ENCODE peak calls at places on chromosomes 7 and 10, in nine cellular contexts. N is stimulated activated CD4-positive, alpha-beta T cell treated with anti-CD3 and anti-CD28 coated beads, Interleukin-4, amount 100 ng/mL, for 1 hour; O is choroid plexus epithelial cell; E is activated T-cell treated with anti-CD3 and anti-CD28 coated beads for 1 hour; J is NCI-H1694; H is NT2/D1; Z is cardiac fibroblast; G is AG09309; R is stimulated activated CD8-positive, alpha-beta memory T cell treated with anti-CD3 and anti-CD28 coated beads, Interleukin-2, amount 100 ng/mL, for 1 hour. X is an unnamed sample.

GRCh38 chr10:132609211-132609610 is 71.6 kb downstream of the INPP5A start:
- DNase-seq in G (no peak), O (no peak), H (no peak), N (no peak), E (no peak), R (no peak), Z (no peak), J (no peak), X (no peak)

GRCh38 chr7:106717254-106717996 is 56.5 kb upstream of the CCDC71L start:
- DNase-seq in H (no peak), Z (peak), R (no peak), E (no peak), N (no peak), J (no peak), G (no peak), O (peak), X (no peak)

GRCh38 chr10:129846991-129847391 is 117.1 kb downstream of the EBF3 start:
- DNase-seq in N (no peak), O (no peak), R (no peak), H (no peak), Z (no peak), J (no peak), G (no peak), E (no peak), X (no peak)

GRCh38 chr10:58807631-58808024 is 295.0 kb downstream of the BICC1 start:
- DNase-seq in R (no peak), N (no peak), E (no peak), G (peak), H (no peak), J (no peak), O (peak), Z (peak), X (no peak)

GRCh38 chr10:61626209-61626608 is 36.5 kb upstream of the CABCOCO1 start:
- DNase-seq in R (no peak), G (no peak), N (no peak), O (no peak), Z (no peak), H (no peak), J (no peak), E (no peak), X (no peak)

GRCh38 chr10:115624448-115624847 is 531.3 kb downstream of the ATRNL1 start:
- DNase-seq in N (no peak), H (no peak), Z (no peak), O (peak), G (no peak), R (no peak), E (no peak), J (no peak), X (no peak)

GRCh38 chr10:102593074-102593803 is 51.0 kb upstream of the TRIM8 start:
- DNase-seq in G (no peak), N (no peak), H (no peak), E (no peak), J (no peak), R (no peak), Z (no peak), O (no peak), X (no peak)

GRCh38 chr10:1560535-1561192 is 176.7 kb downstream of the ADARB2 start:
- DNase-seq in R (no peak), O (no peak), J (no peak), G (no peak), N (no peak), E (no peak), Z (no peak), H (no peak), X (no peak)

GRCh38 chr7:135405969-135406368 is 103.9 kb downstream of the CNOT4 start:
- DNase-seq in O (no peak), N (no peak), E (no peak), R (no peak), G (no peak), H (no peak), Z (no peak), J (no peak), X (no peak)

GRCh38 chr7:23468721-23469149 is 1.6 kb downstream of the IGF2BP3 start:
- DNase-seq in H (no peak), R (no peak), Z (no peak), N (peak), J (no peak), E (no peak), G (no peak), O (peak), X (no peak)

GRCh38 chr7:1059200-1060091 is 15.1 kb downstream of the GPR146 start:
- DNase-seq in E (no peak), R (no peak), J (no peak), Z (peak), O (peak), H (peak), N (no peak), G (no peak), X (no peak)

GRCh38 chr7:68279827-68280400 is 1283.3 kb downstream of the TYW1 start:
- DNase-seq in G (no peak), J (no peak), N (no peak), H (no peak), O (no peak), Z (no peak), R (no peak), E (no peak), X (no peak)

GRCh38 chr10:57696641-57697040 is 571.1 kb downstream of the IPMK start:
- DNase-seq in H (no peak), J (no peak), N (no peak), R (no peak), E (no peak), G (peak), O (peak), Z (peak), X (no peak)

GRCh38 chr7:2242541-2243482 is 786 bp downstream of the NUDT1 start:
- DNase-seq in N (no peak), J (no peak), Z (no peak), H (no peak), R (no peak), E (no peak), O (peak), G (no peak), X (no peak)

X was measured in DMS79 treated with DMSO at 0.1 percent for 48 hours.